ENCODE peak calls at places on chromosomes 12 and 14, in five cellular contexts. X is fibroblast of lung, I is AG10803, C is iris pigment epithelial cell, J is AG08395. G is an unnamed sample.

GRCh38 chr12:42960087-42960527 is 370.6 kb upstream of the PRICKLE1 start:
- DNase-seq in X (no peak), I (no peak), C (peak; percentile 18), J (no peak), G (peak; percentile 44)

GRCh38 chr14:59439256-59440015 is 25.7 kb downstream of the GPR135 start:
- DNase-seq in X (peak; percentile 81), I (peak; percentile 78), C (peak; percentile 82), J (no peak), G (peak; percentile 85)

GRCh38 chr12:112176321-112177010 is 51.1 kb downstream of the TRAFD1 start:
- DNase-seq in X (no peak), I (no peak), C (no peak), J (no peak), G (no peak)

GRCh38 chr14:63295991-63296630 is 22.6 kb downstream of the GPHB5 start:
- DNase-seq in X (no peak), I (peak; percentile 14), C (peak; percentile 3), J (peak; percentile 33), G (no peak)

GRCh38 chr12:54294152-54294913 is 6.5 kb downstream of the NFE2 start:
- DNase-seq in X (peak; percentile 24), I (peak; percentile 30), C (peak; percentile 24), J (peak; percentile 72), G (peak; percentile 41)

GRCh38 chr12:44159870-44160269 is 324.0 kb downstream of the TMEM117 start:
- DNase-seq in X (no peak), I (no peak), C (no peak), J (no peak), G (no peak)

GRCh38 chr14:68234101-68234905 is 414.7 kb downstream of the RAD51B start:
- DNase-seq in X (no peak), I (no peak), C (no peak), J (no peak), G (no peak)

GRCh38 chr14:72753879-72754400 is 140.0 kb downstream of the DPF3 start:
- DNase-seq in X (no peak), I (no peak), C (no peak), J (no peak), G (no peak)

GRCh38 chr14:100498068-100498467 is 89.1 kb downstream of the BEGAIN start:
- DNase-seq in X (no peak), I (no peak), C (no peak), J (no peak), G (no peak)

GRCh38 chr12:124914392-124915248 is at the start of gene UBC:
- DNase-seq in X (peak; percentile 97), I (peak; percentile 95), C (peak; percentile 92), J (peak; percentile 78), G (peak; percentile 96)

GRCh38 chr12:1502441-1502785 is 92.0 kb downstream of the FBXL14 start:
- DNase-seq in X (peak; percentile 57), I (peak; percentile 33), C (peak; percentile 21), J (no peak), G (peak; percentile 30)

GRCh38 chr12:11875414-11875935 is 195.3 kb upstream of the BCL2L14 start:
- DNase-seq in X (peak; percentile 40), I (peak; percentile 8), C (no peak), J (no peak), G (no peak)

GRCh38 chr14:34872822-34873590 is 2.2 kb downstream of the BAZ1A start:
- DNase-seq in X (peak; percentile 62), I (peak; percentile 55), C (peak; percentile 53), J (peak; percentile 27), G (peak; percentile 57)

GRCh38 chr14:71183856-71184255 is 276.6 kb downstream of the PCNX1 start:
- DNase-seq in X (no peak), I (no peak), C (no peak), J (no peak), G (no peak)

GRCh38 chr14:61260939-61261776 is 20.0 kb downstream of the TMEM30B start:
- DNase-seq in X (peak; percentile 85), I (peak; percentile 85), C (peak; percentile 61), J (peak; percentile 57), G (peak; percentile 86)

GRCh38 chr12:51663390-51663789 is 72.4 kb downstream of the SCN8A start:
- DNase-seq in X (no peak), I (no peak), C (no peak), J (no peak), G (no peak)

G was measured in cardiac fibroblast.